ENCODE peak calls at places on chromosomes 2 and 18, in five cellular contexts. One of them, this sample, is unnamed.
A peak's percentile ranks its signal among the peaks of the same experiment; 100 is the strongest.

GRCh38 chr2:235494716-235495372 is 1.0 kb downstream of the AGAP1 start:
- DNase-seq in heart right ventricle: peak; percentile 29
- DNase-seq in NCI-H2171 treated with DMSO at 0.1 percent for 48 hours: no peak
- DNase-seq in posterior cingulate gyrus: peak; percentile 32
- DNase-seq in H4: no peak
- DNase-seq in this sample: no peak

GRCh38 chr2:118527571-118527970 is 319.9 kb downstream of the EN1 start:
- DNase-seq in heart right ventricle: no peak
- DNase-seq in posterior cingulate gyrus: no peak
- DNase-seq in H4: no peak
- DNase-seq in NCI-H2171 treated with DMSO at 0.1 percent for 48 hours: no peak
- DNase-seq in this sample: no peak

GRCh38 chr2:65794994-65795393 is 362.6 kb upstream of the SPRED2 start:
- DNase-seq in posterior cingulate gyrus: no peak
- DNase-seq in heart right ventricle: no peak
- DNase-seq in NCI-H2171 treated with DMSO at 0.1 percent for 48 hours: no peak
- DNase-seq in H4: no peak
- DNase-seq in this sample: no peak

GRCh38 chr2:60565472-60565871 is 12.0 kb upstream of the BCL11A start:
- DNase-seq in posterior cingulate gyrus: peak; percentile 61
- DNase-seq in NCI-H2171 treated with DMSO at 0.1 percent for 48 hours: peak; percentile 31
- DNase-seq in H4: peak; percentile 55
- DNase-seq in heart right ventricle: no peak
- DNase-seq in this sample: no peak

GRCh38 chr2:15348028-15348427 is 213.1 kb downstream of the NBAS start:
- DNase-seq in posterior cingulate gyrus: no peak
- DNase-seq in H4: no peak
- DNase-seq in NCI-H2171 treated with DMSO at 0.1 percent for 48 hours: no peak
- DNase-seq in heart right ventricle: no peak
- DNase-seq in this sample: no peak

GRCh38 chr2:101930019-101930418 is 61.7 kb upstream of the IL1R2 start:
- DNase-seq in NCI-H2171 treated with DMSO at 0.1 percent for 48 hours: no peak
- DNase-seq in H4: no peak
- DNase-seq in posterior cingulate gyrus: no peak
- DNase-seq in heart right ventricle: no peak
- DNase-seq in this sample: no peak

GRCh38 chr2:5549061-5549601 is 143.1 kb upstream of the SOX11 start:
- DNase-seq in heart right ventricle: no peak
- DNase-seq in H4: peak; percentile 67
- DNase-seq in posterior cingulate gyrus: no peak
- DNase-seq in NCI-H2171 treated with DMSO at 0.1 percent for 48 hours: peak; percentile 64
- DNase-seq in this sample: no peak

GRCh38 chr2:178522950-178523595 is 42.8 kb downstream of the PLEKHA3 start:
- DNase-seq in H4: peak; percentile 13
- DNase-seq in NCI-H2171 treated with DMSO at 0.1 percent for 48 hours: peak; percentile 93
- DNase-seq in heart right ventricle: peak; percentile 80
- DNase-seq in posterior cingulate gyrus: peak; percentile 79
- DNase-seq in this sample: peak; percentile 70

GRCh38 chr2:181673178-181673577 is 7.1 kb downstream of the NEUROD1 start:
- DNase-seq in H4: no peak
- DNase-seq in NCI-H2171 treated with DMSO at 0.1 percent for 48 hours: peak; percentile 97
- DNase-seq in heart right ventricle: no peak
- DNase-seq in posterior cingulate gyrus: no peak
- DNase-seq in this sample: no peak

GRCh38 chr2:127066942-127067341 is 40.0 kb downstream of the BIN1 start:
- DNase-seq in NCI-H2171 treated with DMSO at 0.1 percent for 48 hours: no peak
- DNase-seq in heart right ventricle: peak; percentile 36
- DNase-seq in H4: no peak
- DNase-seq in posterior cingulate gyrus: no peak
- DNase-seq in this sample: no peak

GRCh38 chr2:216350214-216350789 is 22.0 kb downstream of the MARCHF4 start:
- DNase-seq in H4: no peak
- DNase-seq in NCI-H2171 treated with DMSO at 0.1 percent for 48 hours: no peak
- DNase-seq in posterior cingulate gyrus: no peak
- DNase-seq in heart right ventricle: no peak
- DNase-seq in this sample: no peak

GRCh38 chr2:189124175-189124574 is 55.4 kb downstream of the COL5A2 start:
- DNase-seq in heart right ventricle: no peak
- DNase-seq in H4: peak; percentile 52
- DNase-seq in posterior cingulate gyrus: no peak
- DNase-seq in NCI-H2171 treated with DMSO at 0.1 percent for 48 hours: no peak
- DNase-seq in this sample: no peak

GRCh38 chr2:66698879-66699278 is 264.0 kb downstream of the MEIS1 start:
- DNase-seq in heart right ventricle: no peak
- DNase-seq in NCI-H2171 treated with DMSO at 0.1 percent for 48 hours: no peak
- DNase-seq in H4: no peak
- DNase-seq in posterior cingulate gyrus: no peak
- DNase-seq in this sample: no peak

GRCh38 chr18:76307293-76307690 is 187.8 kb downstream of the ZNF516 start:
- DNase-seq in heart right ventricle: no peak
- DNase-seq in posterior cingulate gyrus: no peak
- DNase-seq in H4: no peak
- DNase-seq in NCI-H2171 treated with DMSO at 0.1 percent for 48 hours: no peak
- DNase-seq in this sample: no peak

GRCh38 chr18:51537487-51537886 is 340.0 kb upstream of the MEX3C start:
- DNase-seq in heart right ventricle: peak; percentile 36
- DNase-seq in NCI-H2171 treated with DMSO at 0.1 percent for 48 hours: peak; percentile 53
- DNase-seq in posterior cingulate gyrus: peak; percentile 55
- DNase-seq in H4: peak; percentile 36
- DNase-seq in this sample: no peak

GRCh38 chr2:174176898-174177297 is 71.4 kb downstream of the OLA1 start:
- DNase-seq in NCI-H2171 treated with DMSO at 0.1 percent for 48 hours: peak; percentile 42
- DNase-seq in heart right ventricle: no peak
- DNase-seq in H4: peak; percentile 7
- DNase-seq in posterior cingulate gyrus: no peak
- DNase-seq in this sample: no peak

GRCh38 chr18:61637319-61637718 is 255.5 kb downstream of the RNF152 start:
- DNase-seq in H4: no peak
- DNase-seq in heart right ventricle: no peak
- DNase-seq in posterior cingulate gyrus: no peak
- DNase-seq in NCI-H2171 treated with DMSO at 0.1 percent for 48 hours: no peak
- DNase-seq in this sample: no peak

GRCh38 chr18:13308369-13308768 is 89.8 kb downstream of the LDLRAD4 start:
- DNase-seq in H4: no peak
- DNase-seq in heart right ventricle: no peak
- DNase-seq in posterior cingulate gyrus: no peak
- DNase-seq in NCI-H2171 treated with DMSO at 0.1 percent for 48 hours: no peak
- DNase-seq in this sample: no peak

GRCh38 chr18:9642799-9643445 is 28.6 kb upstream of the PPP4R1 start:
- DNase-seq in NCI-H2171 treated with DMSO at 0.1 percent for 48 hours: no peak
- DNase-seq in H4: peak; percentile 31
- DNase-seq in posterior cingulate gyrus: no peak
- DNase-seq in heart right ventricle: no peak
- DNase-seq in this sample: no peak

GRCh38 chr2:239020541-239021041 is 172.7 kb downstream of the TWIST2 start:
- DNase-seq in H4: no peak
- DNase-seq in NCI-H2171 treated with DMSO at 0.1 percent for 48 hours: no peak
- DNase-seq in posterior cingulate gyrus: no peak
- DNase-seq in heart right ventricle: no peak
- DNase-seq in this sample: no peak

GRCh38 chr18:8937112-8937641 is 165.3 kb upstream of the NDUFV2 start:
- DNase-seq in posterior cingulate gyrus: no peak
- DNase-seq in NCI-H2171 treated with DMSO at 0.1 percent for 48 hours: no peak
- DNase-seq in H4: no peak
- DNase-seq in heart right ventricle: no peak
- DNase-seq in this sample: no peak

GRCh38 chr18:42925036-42925435 is 190.4 kb downstream of the RIT2 start:
- DNase-seq in heart right ventricle: no peak
- DNase-seq in NCI-H2171 treated with DMSO at 0.1 percent for 48 hours: no peak
- DNase-seq in posterior cingulate gyrus: no peak
- DNase-seq in H4: no peak
- DNase-seq in this sample: no peak